ENCODE peak calls at places on chromosomes 3 and 15, in seven cellular contexts. H, Z, X, D, N, E and C are unnamed samples.

GRCh38 chr15:44535509-44536297 is 1.2 kb upstream of the EIF3J start:
- DNase-seq in H (peak), Z (no peak), X (peak), N (peak), E (peak), D (peak), C (peak)

GRCh38 chr15:62934236-62934971 is 108.1 kb upstream of the TPM1 start:
- DNase-seq in Z (no peak), H (no peak), N (no peak), E (no peak), D (no peak), X (no peak), C (no peak)

GRCh38 chr3:107938128-107938527 is 152.7 kb downstream of the CD47 start:
- DNase-seq in X (peak), N (no peak), H (no peak), Z (peak), E (peak), D (peak), C (no peak)

GRCh38 chr3:71688121-71688520 is 37.1 kb downstream of the EIF4E3 start:
- DNase-seq in H (no peak), Z (no peak), D (no peak), X (no peak), N (no peak), E (peak), C (no peak)

GRCh38 chr3:50212502-50212901 is 7.4 kb downstream of the SLC38A3 start:
- DNase-seq in N (no peak), D (no peak), Z (no peak), X (peak), H (no peak), E (no peak), C (no peak)

GRCh38 chr3:182284793-182285192 is 508.5 kb upstream of the ATP11B start:
- DNase-seq in E (no peak), H (no peak), X (no peak), D (no peak), Z (no peak), N (no peak), C (no peak)

GRCh38 chr15:68098465-68098864 is 44.4 kb downstream of the PIAS1 start:
- DNase-seq in X (no peak), N (no peak), Z (no peak), H (no peak), D (no peak), E (no peak), C (no peak)

GRCh38 chr3:44065741-44066140 is 175.9 kb upstream of the TOPAZ1 start:
- DNase-seq in Z (no peak), E (peak), X (no peak), H (no peak), N (no peak), D (no peak), C (no peak)

GRCh38 chr3:124217542-124217941 is 225.6 kb upstream of the ROPN1 start:
- DNase-seq in N (peak), E (peak), H (peak), Z (peak), X (no peak), D (no peak), C (peak)

GRCh38 chr3:16884084-16884747 is 539 bp upstream of the PLCL2 start:
- DNase-seq in D (peak), H (no peak), X (peak), Z (peak), E (peak), N (peak), C (peak)

GRCh38 chr15:78804391-78804792 is 6.9 kb downstream of the ADAMTS7 start:
- DNase-seq in X (no peak), N (no peak), E (peak), Z (no peak), D (no peak), H (no peak), C (peak)

GRCh38 chr3:48130321-48130881 is 57.8 kb downstream of the CDC25A start:
- DNase-seq in N (peak), X (no peak), Z (peak), E (peak), D (peak), H (peak), C (no peak)

GRCh38 chr3:35426581-35426980 is 212.7 kb upstream of the ARPP21 start:
- DNase-seq in D (no peak), N (no peak), X (no peak), H (no peak), Z (no peak), E (peak), C (no peak)

GRCh38 chr15:33963831-33964664 is 4.2 kb upstream of the CHRM5 start:
- DNase-seq in D (no peak), Z (peak), N (no peak), H (no peak), E (peak), X (no peak), C (no peak)

GRCh38 chr3:186990282-186990681 is 60.0 kb downstream of the ST6GAL1 start:
- DNase-seq in Z (no peak), X (no peak), N (no peak), E (no peak), D (no peak), H (no peak), C (no peak)

GRCh38 chr3:106376016-106376415 is 507.2 kb upstream of the CBLB start:
- DNase-seq in D (no peak), Z (no peak), X (no peak), H (no peak), N (no peak), E (no peak), C (no peak)

GRCh38 chr15:70503073-70503745 is 260.1 kb downstream of the UACA start:
- DNase-seq in D (no peak), N (no peak), E (no peak), H (no peak), X (no peak), Z (no peak), C (no peak)

GRCh38 chr15:70504988-70505387 is 258.4 kb downstream of the UACA start:
- DNase-seq in Z (no peak), X (no peak), E (no peak), N (no peak), H (no peak), D (no peak), C (no peak)

GRCh38 chr15:70504305-70504951 is 258.9 kb downstream of the UACA start:
- DNase-seq in E (peak), X (no peak), H (no peak), D (peak), N (peak), Z (peak), C (no peak)

GRCh38 chr15:70502576-70502975 is 260.8 kb downstream of the UACA start:
- DNase-seq in X (peak), D (no peak), E (no peak), Z (no peak), H (no peak), N (no peak), C (no peak)

GRCh38 chr15:70503798-70504304 is 259.5 kb downstream of the UACA start:
- DNase-seq in X (no peak), E (no peak), H (no peak), Z (no peak), N (no peak), D (no peak), C (no peak)
- TF ChIP-seq CTCF in X (no peak), E (no peak), H (no peak), Z (no peak), N (no peak), D (no peak), C (no peak)

DNA sequence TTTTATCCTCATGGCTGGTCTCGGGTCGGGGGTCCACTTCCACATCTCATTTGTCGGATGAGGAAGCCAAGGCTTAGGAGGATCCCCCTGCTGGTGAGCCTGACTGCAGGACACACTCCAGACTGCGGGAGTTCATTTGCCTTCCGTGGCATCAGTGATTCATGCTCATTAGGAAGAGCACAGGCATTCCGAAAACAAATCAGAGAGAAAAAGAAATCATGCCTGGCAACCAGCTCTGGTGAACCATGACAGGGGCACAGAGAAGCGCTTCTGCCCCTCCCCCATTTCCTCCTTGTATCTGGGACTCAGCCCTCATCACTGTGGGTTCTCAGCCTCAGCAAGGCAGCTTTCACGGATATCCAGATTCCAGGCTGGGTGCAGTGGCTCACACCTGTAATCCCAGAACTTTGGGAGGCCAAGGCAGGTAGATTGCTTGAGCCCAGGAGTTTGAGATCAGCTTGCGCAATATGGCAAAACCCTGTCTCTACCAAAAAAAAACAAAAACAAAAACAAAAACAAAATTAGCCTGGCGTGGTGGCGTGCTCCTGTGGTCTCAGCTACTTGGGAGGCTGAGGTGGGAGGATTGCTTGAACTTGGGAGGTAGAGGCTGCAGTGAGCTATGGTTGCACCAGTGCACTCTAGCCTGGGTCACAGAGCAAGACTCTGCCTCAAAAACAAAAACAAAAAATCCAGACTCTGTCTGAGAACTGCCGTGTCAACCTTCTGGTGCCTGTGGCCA is 28.4 kb downstream of the IRAK2 start:
- DNase-seq in N (peak), H (no peak), E (peak), X (no peak), D (no peak), Z (peak), C (peak)
- TF ChIP-seq CTCF in N (no peak), H (no peak), E (peak), X (peak), D (no peak), Z (peak), C (peak)

GRCh38 chr3:139526146-139526545 is 13.4 kb downstream of the RBP1 start:
- DNase-seq in D (no peak), H (no peak), X (no peak), E (no peak), Z (no peak), N (no peak), C (no peak)
- TF ChIP-seq CTCF in D (no peak), H (no peak), X (no peak), E (no peak), Z (no peak), N (no peak), C (no peak)

GRCh38 chr3:56988874-56989433 is 71.5 kb upstream of the SPATA12 start:
- DNase-seq in E (peak), N (peak), D (peak), H (peak), Z (peak), X (peak), C (peak)

GRCh38 chr3:56988458-56988857 is 72.0 kb upstream of the SPATA12 start:
- DNase-seq in X (no peak), D (no peak), E (no peak), N (no peak), Z (no peak), H (no peak), C (no peak)

GRCh38 chr3:56985460-56986327 is 74.8 kb upstream of the SPATA12 start:
- DNase-seq in X (no peak), D (no peak), E (no peak), Z (peak), H (no peak), N (no peak), C (no peak)

GRCh38 chr3:56986347-56986746 is 74.1 kb upstream of the SPATA12 start:
- DNase-seq in E (no peak), X (no peak), Z (no peak), D (no peak), H (no peak), N (no peak), C (no peak)

GRCh38 chr3:56987238-56987932 is 73.1 kb upstream of the SPATA12 start:
- DNase-seq in N (no peak), E (peak), D (no peak), H (no peak), X (peak), Z (no peak), C (peak)
- TF ChIP-seq CTCF in N (no peak), E (peak), D (no peak), H (no peak), X (no peak), Z (peak), C (peak)

GRCh38 chr3:22922317-22922716 is 280.8 kb upstream of the UBE2E2 start:
- DNase-seq in N (no peak), X (no peak), D (no peak), Z (peak), E (peak), H (no peak), C (no peak)
- TF ChIP-seq CTCF in N (no peak), X (peak), D (no peak), Z (peak), E (peak), H (no peak), C (peak)

GRCh38 chr15:35448294-35448693 is 97.7 kb downstream of the DPH6 start:
- DNase-seq in H (no peak), E (peak), N (no peak), X (no peak), Z (peak), D (no peak), C (no peak)
- TF ChIP-seq CTCF in H (no peak), E (no peak), N (no peak), X (no peak), Z (no peak), D (no peak), C (no peak)

GRCh38 chr3:14389133-14390115 is 13.0 kb upstream of the SLC6A6 start:
- DNase-seq in E (no peak), Z (peak), D (no peak), X (no peak), H (no peak), N (no peak), C (no peak)

GRCh38 chr3:14392803-14393319 is 9.5 kb upstream of the SLC6A6 start:
- DNase-seq in H (no peak), Z (no peak), D (no peak), E (no peak), N (no peak), X (no peak), C (no peak)

GRCh38 chr3:14393440-14394111 is 8.8 kb upstream of the SLC6A6 start:
- DNase-seq in E (peak), D (no peak), H (no peak), X (no peak), N (no peak), Z (no peak), C (peak)

GRCh38 chr3:14391033-14391432 is 11.4 kb upstream of the SLC6A6 start:
- DNase-seq in H (no peak), N (peak), X (no peak), Z (peak), E (peak), D (no peak), C (no peak)

DNA sequence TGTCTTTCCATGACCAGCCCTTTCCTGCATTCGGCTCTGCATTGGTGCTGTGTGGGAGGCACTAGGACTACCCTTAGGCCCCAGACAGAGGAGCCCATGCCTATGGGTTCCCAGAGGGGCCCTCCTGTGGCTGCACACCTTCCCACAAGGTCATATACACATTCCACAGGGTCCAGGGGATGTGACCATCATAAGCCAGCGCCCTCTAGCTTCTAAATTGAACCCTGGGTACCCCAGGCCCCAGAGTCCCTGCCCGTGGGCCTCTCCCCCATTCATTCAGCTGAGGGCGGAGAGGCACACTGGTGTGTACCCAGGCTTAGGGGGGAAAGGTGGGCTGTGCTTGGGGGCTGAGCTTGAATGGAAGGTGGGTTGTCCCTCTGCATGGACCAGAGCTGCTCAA is 10.2 kb upstream of the SLC6A6 start:
- DNase-seq in H (no peak), E (no peak), X (no peak), N (no peak), D (no peak), Z (no peak), C (no peak)
- TF ChIP-seq CTCF in H (no peak), E (peak), X (no peak), N (no peak), D (no peak), Z (no peak), C (no peak)